ENCODE peak calls at places on chromosome 6, in nine cellular contexts. One of them, this sample, is unnamed.

GRCh38 chr6:97186416-97186999 is 96.5 kb downstream of the MMS22L start:
- DNase-seq in fibroblast of lung: peak
- DNase-seq in choroid plexus epithelial cell: peak
- DNase-seq in IMR-90: peak
- DNase-seq in RWPE1: peak
- DNase-seq in kidney epithelial cell: peak
- DNase-seq in chondrocyte: no peak
- DNase-seq in OCI-LY7: peak
- DNase-seq in natural killer cell: peak
- DNase-seq in this sample: peak

GRCh38 chr6:39335780-39336541 is 13.5 kb upstream of the KCNK16 start:
- DNase-seq in fibroblast of lung: peak
- DNase-seq in choroid plexus epithelial cell: no peak
- DNase-seq in IMR-90: no peak
- DNase-seq in RWPE1: no peak
- DNase-seq in kidney epithelial cell: no peak
- DNase-seq in chondrocyte: peak
- DNase-seq in OCI-LY7: no peak
- DNase-seq in natural killer cell: no peak
- DNase-seq in this sample: no peak

GRCh38 chr6:113464959-113465358 is 392.2 kb upstream of the MARCKS start:
- DNase-seq in fibroblast of lung: peak
- DNase-seq in choroid plexus epithelial cell: peak
- DNase-seq in IMR-90: peak
- DNase-seq in RWPE1: peak
- DNase-seq in kidney epithelial cell: peak
- DNase-seq in chondrocyte: no peak
- DNase-seq in OCI-LY7: no peak
- DNase-seq in natural killer cell: no peak
- DNase-seq in this sample: peak

GRCh38 chr6:137043710-137044365 is 927 bp downstream of the IL20RA start:
- DNase-seq in fibroblast of lung: peak
- DNase-seq in choroid plexus epithelial cell: peak
- DNase-seq in IMR-90: peak
- DNase-seq in RWPE1: peak
- DNase-seq in kidney epithelial cell: no peak
- DNase-seq in chondrocyte: no peak
- DNase-seq in OCI-LY7: no peak
- DNase-seq in natural killer cell: no peak
- DNase-seq in this sample: peak

GRCh38 chr6:158801655-158802294 is 17.4 kb downstream of the EZR start:
- DNase-seq in fibroblast of lung: no peak
- DNase-seq in choroid plexus epithelial cell: no peak
- DNase-seq in IMR-90: no peak
- DNase-seq in RWPE1: no peak
- DNase-seq in kidney epithelial cell: no peak
- DNase-seq in chondrocyte: no peak
- DNase-seq in OCI-LY7: no peak
- DNase-seq in natural killer cell: no peak
- DNase-seq in this sample: no peak

GRCh38 chr6:89482136-89482535 is 49.2 kb downstream of the ANKRD6 start:
- DNase-seq in fibroblast of lung: no peak
- DNase-seq in choroid plexus epithelial cell: no peak
- DNase-seq in IMR-90: no peak
- DNase-seq in RWPE1: no peak
- DNase-seq in kidney epithelial cell: no peak
- DNase-seq in chondrocyte: no peak
- DNase-seq in OCI-LY7: no peak
- DNase-seq in natural killer cell: no peak
- DNase-seq in this sample: no peak

GRCh38 chr6:22570185-22570551 is 802 bp downstream of the HDGFL1 start:
- DNase-seq in fibroblast of lung: no peak
- DNase-seq in choroid plexus epithelial cell: no peak
- DNase-seq in IMR-90: no peak
- DNase-seq in RWPE1: no peak
- DNase-seq in kidney epithelial cell: no peak
- DNase-seq in chondrocyte: peak
- DNase-seq in OCI-LY7: no peak
- DNase-seq in natural killer cell: no peak
- DNase-seq in this sample: no peak

GRCh38 chr6:50655848-50656453 is 57.4 kb upstream of the TFAP2D start:
- DNase-seq in fibroblast of lung: peak
- DNase-seq in choroid plexus epithelial cell: peak
- DNase-seq in IMR-90: peak
- DNase-seq in RWPE1: peak
- DNase-seq in kidney epithelial cell: no peak
- DNase-seq in chondrocyte: no peak
- DNase-seq in OCI-LY7: peak
- DNase-seq in natural killer cell: no peak
- DNase-seq in this sample: peak

GRCh38 chr6:156280131-156280530 is 497.0 kb upstream of the ARID1B start:
- DNase-seq in fibroblast of lung: no peak
- DNase-seq in choroid plexus epithelial cell: no peak
- DNase-seq in IMR-90: no peak
- DNase-seq in RWPE1: no peak
- DNase-seq in kidney epithelial cell: peak
- DNase-seq in chondrocyte: no peak
- DNase-seq in OCI-LY7: peak
- DNase-seq in natural killer cell: no peak
- DNase-seq in this sample: no peak

GRCh38 chr6:66128238-66128637 is 421.2 kb upstream of the EYS start:
- DNase-seq in fibroblast of lung: no peak
- DNase-seq in choroid plexus epithelial cell: no peak
- DNase-seq in IMR-90: no peak
- DNase-seq in RWPE1: no peak
- DNase-seq in kidney epithelial cell: no peak
- DNase-seq in chondrocyte: no peak
- DNase-seq in OCI-LY7: no peak
- DNase-seq in natural killer cell: no peak
- DNase-seq in this sample: no peak

GRCh38 chr6:118581489-118581959 is 33.4 kb downstream of the PLN start:
- DNase-seq in fibroblast of lung: peak
- DNase-seq in choroid plexus epithelial cell: peak
- DNase-seq in IMR-90: peak
- DNase-seq in RWPE1: peak
- DNase-seq in kidney epithelial cell: peak
- DNase-seq in chondrocyte: no peak
- DNase-seq in OCI-LY7: no peak
- DNase-seq in natural killer cell: no peak
- DNase-seq in this sample: peak

GRCh38 chr6:100342830-100343229 is 121.9 kb downstream of the SIM1 start:
- DNase-seq in fibroblast of lung: no peak
- DNase-seq in choroid plexus epithelial cell: peak
- DNase-seq in IMR-90: peak
- DNase-seq in RWPE1: no peak
- DNase-seq in kidney epithelial cell: no peak
- DNase-seq in chondrocyte: no peak
- DNase-seq in OCI-LY7: no peak
- DNase-seq in natural killer cell: no peak
- DNase-seq in this sample: no peak

GRCh38 chr6:3956054-3956453 is 106.9 kb downstream of the FAM50B start:
- DNase-seq in fibroblast of lung: no peak
- DNase-seq in choroid plexus epithelial cell: no peak
- DNase-seq in IMR-90: no peak
- DNase-seq in RWPE1: no peak
- DNase-seq in kidney epithelial cell: no peak
- DNase-seq in chondrocyte: no peak
- DNase-seq in OCI-LY7: no peak
- DNase-seq in natural killer cell: no peak
- DNase-seq in this sample: no peak

GRCh38 chr6:170058878-170059485 is 231.9 kb downstream of the DLL1 start:
- DNase-seq in fibroblast of lung: no peak
- DNase-seq in choroid plexus epithelial cell: no peak
- DNase-seq in IMR-90: no peak
- DNase-seq in RWPE1: no peak
- DNase-seq in kidney epithelial cell: no peak
- DNase-seq in chondrocyte: no peak
- DNase-seq in OCI-LY7: no peak
- DNase-seq in natural killer cell: no peak
- DNase-seq in this sample: no peak

GRCh38 chr6:85580878-85581267 is 12.8 kb downstream of the SNX14 start:
- DNase-seq in fibroblast of lung: peak
- DNase-seq in choroid plexus epithelial cell: peak
- DNase-seq in IMR-90: peak
- DNase-seq in RWPE1: no peak
- DNase-seq in kidney epithelial cell: no peak
- DNase-seq in chondrocyte: no peak
- DNase-seq in OCI-LY7: no peak
- DNase-seq in natural killer cell: no peak
- DNase-seq in this sample: peak

GRCh38 chr6:26205161-26205624 is 118.0 kb downstream of the HFE start:
- DNase-seq in fibroblast of lung: peak
- DNase-seq in choroid plexus epithelial cell: peak
- DNase-seq in IMR-90: peak
- DNase-seq in RWPE1: peak
- DNase-seq in kidney epithelial cell: no peak
- DNase-seq in chondrocyte: no peak
- DNase-seq in OCI-LY7: peak
- DNase-seq in natural killer cell: peak
- DNase-seq in this sample: peak

GRCh38 chr6:20313960-20314530 is 87.6 kb upstream of the E2F3 start:
- DNase-seq in fibroblast of lung: no peak
- DNase-seq in choroid plexus epithelial cell: no peak
- DNase-seq in IMR-90: no peak
- DNase-seq in RWPE1: no peak
- DNase-seq in kidney epithelial cell: no peak
- DNase-seq in chondrocyte: no peak
- DNase-seq in OCI-LY7: no peak
- DNase-seq in natural killer cell: no peak
- DNase-seq in this sample: no peak

GRCh38 chr6:33384581-33385020 is 7.0 kb upstream of the KIFC1 start:
- DNase-seq in fibroblast of lung: peak
- DNase-seq in choroid plexus epithelial cell: peak
- DNase-seq in IMR-90: peak
- DNase-seq in RWPE1: peak
- DNase-seq in kidney epithelial cell: no peak
- DNase-seq in chondrocyte: no peak
- DNase-seq in OCI-LY7: no peak
- DNase-seq in natural killer cell: no peak
- DNase-seq in this sample: peak
- TF ChIP-seq CTCF in fibroblast of lung: peak
- TF ChIP-seq CTCF in choroid plexus epithelial cell: peak
- TF ChIP-seq CTCF in IMR-90: peak
- TF ChIP-seq CTCF in RWPE1: peak
- TF ChIP-seq CTCF in kidney epithelial cell: peak
- TF ChIP-seq CTCF in chondrocyte: peak
- TF ChIP-seq CTCF in OCI-LY7: peak
- TF ChIP-seq CTCF in natural killer cell: no peak
- TF ChIP-seq CTCF in this sample: peak

GRCh38 chr6:125748534-125749111 is 809 bp upstream of the HEY2 start:
- DNase-seq in fibroblast of lung: peak
- DNase-seq in choroid plexus epithelial cell: peak
- DNase-seq in IMR-90: peak
- DNase-seq in RWPE1: peak
- DNase-seq in kidney epithelial cell: no peak
- DNase-seq in chondrocyte: no peak
- DNase-seq in OCI-LY7: no peak
- DNase-seq in natural killer cell: no peak
- DNase-seq in this sample: peak

GRCh38 chr6:125747589-125748533 is 1.6 kb upstream of the HEY2 start:
- DNase-seq in fibroblast of lung: no peak
- DNase-seq in choroid plexus epithelial cell: no peak
- DNase-seq in IMR-90: no peak
- DNase-seq in RWPE1: peak
- DNase-seq in kidney epithelial cell: no peak
- DNase-seq in chondrocyte: peak
- DNase-seq in OCI-LY7: peak
- DNase-seq in natural killer cell: peak
- DNase-seq in this sample: no peak

GRCh38 chr6:125749864-125750691 is 646 bp downstream of the HEY2 start:
- DNase-seq in fibroblast of lung: no peak
- DNase-seq in choroid plexus epithelial cell: no peak
- DNase-seq in IMR-90: no peak
- DNase-seq in RWPE1: no peak
- DNase-seq in kidney epithelial cell: no peak
- DNase-seq in chondrocyte: no peak
- DNase-seq in OCI-LY7: peak
- DNase-seq in natural killer cell: no peak
- DNase-seq in this sample: no peak

GRCh38 chr6:125750692-125751333 is 1.4 kb downstream of the HEY2 start:
- DNase-seq in fibroblast of lung: no peak
- DNase-seq in choroid plexus epithelial cell: no peak
- DNase-seq in IMR-90: no peak
- DNase-seq in RWPE1: no peak
- DNase-seq in kidney epithelial cell: no peak
- DNase-seq in chondrocyte: no peak
- DNase-seq in OCI-LY7: no peak
- DNase-seq in natural killer cell: no peak
- DNase-seq in this sample: no peak

GRCh38 chr6:125749112-125749863 is at the start of gene HEY2:
- DNase-seq in fibroblast of lung: peak
- DNase-seq in choroid plexus epithelial cell: peak
- DNase-seq in IMR-90: peak
- DNase-seq in RWPE1: peak
- DNase-seq in kidney epithelial cell: peak
- DNase-seq in chondrocyte: peak
- DNase-seq in OCI-LY7: peak
- DNase-seq in natural killer cell: peak
- DNase-seq in this sample: peak
- TF ChIP-seq CTCF in fibroblast of lung: no peak
- TF ChIP-seq CTCF in choroid plexus epithelial cell: no peak
- TF ChIP-seq CTCF in IMR-90: no peak
- TF ChIP-seq CTCF in RWPE1: no peak
- TF ChIP-seq CTCF in kidney epithelial cell: no peak
- TF ChIP-seq CTCF in chondrocyte: peak
- TF ChIP-seq CTCF in OCI-LY7: peak
- TF ChIP-seq CTCF in natural killer cell: no peak
- TF ChIP-seq CTCF in this sample: no peak

GRCh38 chr6:36701401-36701991 is 3.9 kb downstream of the RAB44 start:
- DNase-seq in fibroblast of lung: no peak
- DNase-seq in choroid plexus epithelial cell: no peak
- DNase-seq in IMR-90: no peak
- DNase-seq in RWPE1: peak
- DNase-seq in kidney epithelial cell: no peak
- DNase-seq in chondrocyte: no peak
- DNase-seq in OCI-LY7: peak
- DNase-seq in natural killer cell: no peak
- DNase-seq in this sample: peak
- TF ChIP-seq CTCF in fibroblast of lung: no peak
- TF ChIP-seq CTCF in choroid plexus epithelial cell: no peak
- TF ChIP-seq CTCF in IMR-90: no peak
- TF ChIP-seq CTCF in RWPE1: no peak
- TF ChIP-seq CTCF in kidney epithelial cell: peak
- TF ChIP-seq CTCF in chondrocyte: peak
- TF ChIP-seq CTCF in OCI-LY7: peak
- TF ChIP-seq CTCF in natural killer cell: no peak
- TF ChIP-seq CTCF in this sample: peak

GRCh38 chr6:160088774-160089533 is 32.7 kb upstream of the SLC22A1 start:
- DNase-seq in fibroblast of lung: no peak
- DNase-seq in choroid plexus epithelial cell: no peak
- DNase-seq in IMR-90: no peak
- DNase-seq in RWPE1: no peak
- DNase-seq in kidney epithelial cell: no peak
- DNase-seq in chondrocyte: no peak
- DNase-seq in OCI-LY7: no peak
- DNase-seq in natural killer cell: no peak
- DNase-seq in this sample: no peak
- TF ChIP-seq CTCF in fibroblast of lung: no peak
- TF ChIP-seq CTCF in choroid plexus epithelial cell: no peak
- TF ChIP-seq CTCF in IMR-90: no peak
- TF ChIP-seq CTCF in RWPE1: peak
- TF ChIP-seq CTCF in kidney epithelial cell: no peak
- TF ChIP-seq CTCF in chondrocyte: no peak
- TF ChIP-seq CTCF in OCI-LY7: peak
- TF ChIP-seq CTCF in natural killer cell: no peak
- TF ChIP-seq CTCF in this sample: no peak

GRCh38 chr6:73898599-73898998 is 202.6 kb downstream of the CD109 start:
- DNase-seq in fibroblast of lung: no peak
- DNase-seq in choroid plexus epithelial cell: peak
- DNase-seq in IMR-90: no peak
- DNase-seq in RWPE1: no peak
- DNase-seq in kidney epithelial cell: no peak
- DNase-seq in chondrocyte: no peak
- DNase-seq in OCI-LY7: no peak
- DNase-seq in natural killer cell: no peak
- DNase-seq in this sample: peak
- TF ChIP-seq CTCF in fibroblast of lung: no peak
- TF ChIP-seq CTCF in choroid plexus epithelial cell: peak
- TF ChIP-seq CTCF in IMR-90: no peak
- TF ChIP-seq CTCF in RWPE1: no peak
- TF ChIP-seq CTCF in kidney epithelial cell: no peak
- TF ChIP-seq CTCF in chondrocyte: peak
- TF ChIP-seq CTCF in OCI-LY7: no peak
- TF ChIP-seq CTCF in natural killer cell: no peak
- TF ChIP-seq CTCF in this sample: no peak

This sample was measured in MCF 10A.